ENCODE peak calls at places on chromosomes 7 and 10, in five cellular contexts. Y is stomach; C is fibroblast of lung; H is CD4-positive, alpha-beta memory T cell; G is neural progenitor cell. K is an unnamed sample. For H3K9me3 and H3K4me1, the result is how much of the 10 kb centered on the place peaks cover.

GRCh38 chr7:36215017-36215621 is 62.1 kb downstream of the EEPD1 start:
- DNase-seq in Y (no peak), C (no peak), H (no peak), G (no peak), K (no peak)

GRCh38 chr10:4080225-4080624 is 295.2 kb upstream of the KLF6 start:
- DNase-seq in Y (no peak), C (no peak), H (peak), G (no peak), K (no peak)

GRCh38 chr10:74227697-74228424 is 76.8 kb downstream of the ADK start:
- DNase-seq in Y (no peak), C (peak), H (no peak), G (no peak), K (no peak)

GRCh38 chr10:94212876-94213595 is 149.7 kb downstream of the NOC3L start:
- DNase-seq in Y (no peak), C (no peak), H (no peak), G (no peak), K (no peak)

GRCh38 chr10:92517034-92517655 is 56.7 kb downstream of the IDE start:
- DNase-seq in Y (peak), C (peak), H (peak), G (peak), K (peak)

GRCh38 chr10:12980080-12980656 is 21.3 kb downstream of the CCDC3 start:
- DNase-seq in Y (no peak), C (no peak), H (no peak), G (no peak), K (peak)

GRCh38 chr10:89887830-89888229 is 186.4 kb downstream of the KIF20B start:
- DNase-seq in Y (no peak), C (no peak), H (no peak), G (no peak), K (no peak)

GRCh38 chr7:69597278-69598076 is 798 bp upstream of the AUTS2 start:
- DNase-seq in Y (peak), C (peak), H (no peak), G (peak), K (peak)

GRCh38 chr7:37031571-37032257 is 307.4 kb upstream of the AOAH start:
- DNase-seq in Y (peak), C (peak), H (no peak), G (peak), K (peak)

GRCh38 chr10:17782921-17783665 is 26.1 kb upstream of the MRC1 start:
- DNase-seq in Y (peak), C (peak), H (no peak), G (no peak), K (no peak)

GRCh38 chr7:129615018-129615417 is 3.5 kb downstream of the NRF1 start:
- DNase-seq in Y (no peak), C (peak), H (no peak), G (no peak), K (no peak)

GRCh38 chr7:1175967-1176851 is 16.2 kb upstream of the ZFAND2A start:
- DNase-seq in Y (peak), C (peak), H (peak), G (peak), K (peak)

GRCh38 chr10:114987995-114988394 is 50.0 kb downstream of the TRUB1 start:
- DNase-seq in Y (no peak), C (peak), H (no peak), G (no peak), K (no peak)

GRCh38 chr10:114982989-114983388 is 45.0 kb downstream of the TRUB1 start:
- DNase-seq in Y (no peak), C (no peak), H (no peak), G (no peak), K (no peak)
- H3K9me3 ChIP-seq in Y (under half), C (under half), H (under half), G (under half), K (under half)

GRCh38 chr10:46541735-46542566 is 14.5 kb downstream of the GPRIN2 start:
- DNase-seq in Y (peak), C (no peak), H (no peak), G (no peak), K (no peak)
- H3K4me3 ChIP-seq in Y (peak), C (no peak), H (no peak), G (peak), K (no peak)

GRCh38 chr10:652226-652625 is 37.2 kb downstream of the DIP2C start:
- DNase-seq in Y (no peak), C (no peak), H (no peak), G (no peak), K (no peak)

GRCh38 chr10:654647-654996 is 34.8 kb downstream of the DIP2C start:
- DNase-seq in Y (no peak), C (no peak), H (no peak), G (no peak), K (no peak)

GRCh38 chr10:651700-652099 is 37.8 kb downstream of the DIP2C start:
- DNase-seq in Y (no peak), C (no peak), H (no peak), G (no peak), K (no peak)

GRCh38 chr10:655184-655583 is 34.3 kb downstream of the DIP2C start:
- DNase-seq in Y (no peak), C (no peak), H (no peak), G (no peak), K (no peak)

DNA sequence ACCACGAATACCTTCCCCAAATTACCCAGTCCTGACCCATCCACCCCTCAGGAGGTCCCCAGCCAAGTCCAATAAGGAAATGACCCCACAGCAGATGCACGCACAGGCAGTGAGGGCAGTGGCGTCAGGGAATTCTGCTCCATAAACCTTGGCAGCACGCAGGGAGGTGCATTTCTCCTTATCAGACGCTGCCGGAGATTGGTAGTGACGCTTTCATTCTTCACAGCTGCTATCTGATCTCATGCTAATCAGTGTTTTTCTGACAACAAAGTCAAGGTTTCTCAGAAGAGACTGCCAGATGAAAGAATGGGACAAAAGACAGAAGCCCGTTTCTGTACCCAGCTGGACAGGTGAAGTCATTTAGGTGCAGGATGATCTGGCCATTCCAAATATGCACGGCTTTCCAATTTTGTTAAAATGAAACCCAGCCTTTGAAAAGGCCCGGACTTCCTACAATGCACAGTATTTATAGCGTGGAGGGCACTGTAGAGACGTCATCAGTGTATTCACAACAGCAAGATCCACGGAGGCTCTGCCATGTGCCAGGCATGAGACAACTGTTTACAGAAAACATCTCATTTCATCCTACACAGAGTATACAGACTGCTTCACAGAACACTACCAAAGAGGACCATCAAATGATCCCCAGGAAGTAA is 35.3 kb downstream of the DIP2C start:
- DNase-seq in Y (peak), C (peak), H (no peak), G (no peak), K (no peak)
- H3K4me1 ChIP-seq in Y (half or more), C (under half), H (under half), G (under half), K (under half)

GRCh38 chr7:153503093-153503492 is 549.1 kb upstream of the DPP6 start:
- DNase-seq in Y (no peak), C (no peak), H (no peak), G (no peak), K (no peak)
- H3K9me3 ChIP-seq in Y (under half), C (under half), H (under half), G (under half), K (under half)

DNA sequence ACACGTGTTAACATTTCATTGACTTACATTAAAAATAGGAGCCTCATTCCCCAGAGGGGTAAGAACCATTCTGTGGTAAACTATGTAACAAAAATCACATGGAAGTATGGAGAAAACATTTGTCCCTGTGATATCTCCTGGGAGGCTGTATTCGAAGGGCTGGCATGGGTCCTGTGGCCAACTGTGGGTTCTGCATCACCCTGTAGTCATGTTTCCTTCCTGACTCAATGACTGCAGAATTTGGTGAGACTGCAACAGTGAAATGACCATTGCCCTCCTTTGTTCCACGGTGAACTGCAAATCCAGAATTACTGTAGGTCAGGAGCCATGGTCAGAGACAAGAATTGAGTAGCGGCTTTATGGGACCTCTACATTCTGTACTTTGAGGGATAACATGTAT is 3.6 kb upstream of the ZEB1 start:
- DNase-seq in Y (no peak), C (peak), H (no peak), G (no peak), K (peak)
- H3K4me3 ChIP-seq in Y (no peak), C (no peak), H (no peak), G (no peak), K (no peak)

K was measured in SJCRH30.